ENCODE peak calls at places on chromosomes 11 and 22, in nine cellular contexts. T is adrenal gland, E is ovary, F is body of pancreas, J is K562, R is gastrocnemius medialis, O is IMR-90, B is tibial nerve, G is transverse colon. I is an unnamed sample.

GRCh38 chr11:92975285-92975684 is 5.8 kb downstream of the MTNR1B start:
- DNase-seq in T (no peak), E (no peak), F (no peak), J (no peak), R (no peak), O (no peak), B (no peak), G (no peak), I (no peak)

GRCh38 chr22:39435616-39436015 is 21.2 kb upstream of the MGAT3 start:
- DNase-seq in T (peak), E (no peak), F (no peak), J (no peak), R (no peak), O (no peak), B (no peak), G (no peak), I (no peak)

GRCh38 chr11:34356130-34356529 is 1.7 kb downstream of the ABTB2 start:
- DNase-seq in T (no peak), E (no peak), F (no peak), J (no peak), R (no peak), O (no peak), B (no peak), G (no peak), I (no peak)

GRCh38 chr11:68950268-68950667 is 30.5 kb downstream of the MRGPRD start:
- DNase-seq in T (no peak), E (no peak), F (no peak), J (peak), R (no peak), O (no peak), B (no peak), G (no peak), I (no peak)

GRCh38 chr11:77665240-77665965 is 27.8 kb upstream of the CLNS1A start:
- DNase-seq in T (no peak), E (no peak), F (no peak), J (no peak), R (no peak), O (no peak), B (no peak), G (no peak), I (no peak)

GRCh38 chr22:30868663-30869385 is 99.8 kb downstream of the MORC2 start:
- DNase-seq in T (peak), E (peak), F (peak), J (no peak), R (peak), O (peak), B (no peak), G (peak), I (peak)

GRCh38 chr11:71285111-71285510 is 32.7 kb upstream of the SHANK2 start:
- DNase-seq in T (no peak), E (no peak), F (no peak), J (no peak), R (no peak), O (no peak), B (no peak), G (no peak), I (peak)

GRCh38 chr11:60771879-60772525 is 13.1 kb upstream of the MS4A10 start:
- DNase-seq in T (no peak), E (no peak), F (no peak), J (no peak), R (no peak), O (peak), B (no peak), G (no peak), I (no peak)

GRCh38 chr11:35968386-35969088 is 24.7 kb downstream of the LDLRAD3 start:
- DNase-seq in T (no peak), E (no peak), F (no peak), J (no peak), R (no peak), O (peak), B (no peak), G (no peak), I (no peak)

GRCh38 chr22:42949159-42949558 is 65.8 kb downstream of the PACSIN2 start:
- DNase-seq in T (no peak), E (no peak), F (no peak), J (no peak), R (no peak), O (peak), B (no peak), G (no peak), I (no peak)

GRCh38 chr11:19864141-19865120 is 151.8 kb downstream of the NAV2 start:
- DNase-seq in T (no peak), E (no peak), F (peak), J (no peak), R (no peak), O (no peak), B (no peak), G (no peak), I (no peak)

GRCh38 chr11:6737872-6738466 is 33.8 kb downstream of the OR2AG2 start:
- DNase-seq in T (peak), E (no peak), F (peak), J (peak), R (no peak), O (peak), B (peak), G (peak), I (no peak)

GRCh38 chr22:48694296-48694883 is 1133.3 kb downstream of the BRD1 start:
- DNase-seq in T (no peak), E (no peak), F (no peak), J (no peak), R (no peak), O (no peak), B (no peak), G (no peak), I (no peak)

GRCh38 chr11:69642549-69642912 is 1.6 kb downstream of the CCND1 start:
- DNase-seq in T (no peak), E (no peak), F (peak), J (peak), R (no peak), O (no peak), B (no peak), G (peak), I (peak)

GRCh38 chr11:36051235-36052072 is 107.6 kb downstream of the LDLRAD3 start:
- DNase-seq in T (no peak), E (no peak), F (no peak), J (no peak), R (no peak), O (no peak), B (no peak), G (no peak), I (no peak)

GRCh38 chr11:90218606-90219005 is 4.2 kb downstream of the CHORDC1 start:
- DNase-seq in T (no peak), E (no peak), F (no peak), J (peak), R (peak), O (no peak), B (no peak), G (no peak), I (no peak)

GRCh38 chr22:41564563-41564962 is 3.8 kb downstream of the CSDC2 start:
- DNase-seq in T (peak), E (no peak), F (no peak), J (no peak), R (no peak), O (peak), B (no peak), G (no peak), I (no peak)

GRCh38 chr22:22802346-22802970 is 85.2 kb upstream of the IGLL5 start:
- DNase-seq in T (no peak), E (no peak), F (no peak), J (peak), R (no peak), O (no peak), B (no peak), G (no peak), I (no peak)

GRCh38 chr11:19723572-19724342 is 11.1 kb downstream of the NAV2 start:
- DNase-seq in T (peak), E (no peak), F (peak), J (no peak), R (peak), O (peak), B (no peak), G (no peak), I (peak)

GRCh38 chr11:46896719-46897406 is 21.5 kb downstream of the LRP4 start:
- DNase-seq in T (no peak), E (no peak), F (no peak), J (peak), R (no peak), O (peak), B (no peak), G (no peak), I (no peak)

GRCh38 chr11:9530901-9531625 is 42.4 kb upstream of the WEE1 start:
- DNase-seq in T (no peak), E (no peak), F (no peak), J (no peak), R (no peak), O (no peak), B (no peak), G (peak), I (no peak)

GRCh38 chr22:40703174-40703573 is 23.9 kb downstream of the MCHR1 start:
- DNase-seq in T (no peak), E (no peak), F (no peak), J (no peak), R (no peak), O (no peak), B (no peak), G (no peak), I (no peak)

GRCh38 chr11:128727811-128728431 is 34.0 kb downstream of the FLI1 start:
- DNase-seq in T (no peak), E (no peak), F (no peak), J (no peak), R (no peak), O (no peak), B (no peak), G (no peak), I (no peak)
- TF ChIP-seq POLR2A in T (no peak), E (no peak), F (no peak), J (no peak), R (no peak), O (no peak), B (no peak), G (no peak), I (no peak)

GRCh38 chr11:3147626-3148025 is 17.5 kb downstream of the OSBPL5 start:
- DNase-seq in T (no peak), E (no peak), F (no peak), J (no peak), R (no peak), O (no peak), B (no peak), G (no peak), I (no peak)
- TF ChIP-seq CTCF in T (no peak), E (no peak), F (no peak), J (no peak), R (no peak), O (no peak), B (no peak), G (no peak), I (no peak)

GRCh38 chr11:26720003-26720402 is 1.9 kb downstream of the SLC5A12 start:
- DNase-seq in T (no peak), E (no peak), F (no peak), J (no peak), R (no peak), O (no peak), B (no peak), G (no peak), I (no peak)
- TF ChIP-seq POLR2A in T (no peak), E (no peak), F (no peak), J (no peak), R (no peak), O (no peak), B (no peak), G (no peak), I (no peak)

GRCh38 chr11:810040-810567 is 337 bp downstream of the RPLP2 start:
- DNase-seq in T (no peak), E (no peak), F (no peak), J (no peak), R (no peak), O (no peak), B (no peak), G (no peak), I (no peak)
- TF ChIP-seq CTCF in T (no peak), E (no peak), F (no peak), J (no peak), R (no peak), O (no peak), B (no peak), G (no peak), I (no peak)

GRCh38 chr11:111935331-111936044 is 1.7 kb upstream of the DIXDC1 start:
- DNase-seq in T (no peak), E (no peak), F (no peak), J (no peak), R (no peak), O (peak), B (no peak), G (no peak), I (no peak)
- TF ChIP-seq POLR2A in T (peak), E (no peak), F (no peak), J (no peak), R (no peak), O (no peak), B (no peak), G (no peak), I (no peak)

GRCh38 chr11:933002-933820 is 7.5 kb downstream of the AP2A2 start:
- DNase-seq in T (no peak), E (no peak), F (no peak), J (no peak), R (no peak), O (no peak), B (no peak), G (no peak), I (no peak)

GRCh38 chr11:934437-934950 is 8.8 kb downstream of the AP2A2 start:
- DNase-seq in T (no peak), E (no peak), F (no peak), J (no peak), R (no peak), O (no peak), B (no peak), G (no peak), I (no peak)

GRCh38 chr11:936199-936598 is 10.5 kb downstream of the AP2A2 start:
- DNase-seq in T (no peak), E (no peak), F (peak), J (no peak), R (no peak), O (no peak), B (no peak), G (no peak), I (no peak)

GRCh38 chr11:932435-932834 is 6.8 kb downstream of the AP2A2 start:
- DNase-seq in T (no peak), E (no peak), F (no peak), J (no peak), R (no peak), O (no peak), B (no peak), G (no peak), I (no peak)

GRCh38 chr11:933936-934335 is 8.3 kb downstream of the AP2A2 start:
- DNase-seq in T (no peak), E (no peak), F (no peak), J (no peak), R (no peak), O (no peak), B (no peak), G (no peak), I (no peak)
- TF ChIP-seq CTCF in T (no peak), E (no peak), F (no peak), J (no peak), R (no peak), O (no peak), B (no peak), G (no peak), I (no peak)

GRCh38 chr22:20319745-20320658 is at the start of gene DGCR6L:
- DNase-seq in T (peak), E (peak), F (peak), J (no peak), R (peak), O (peak), B (peak), G (peak), I (peak)
- TF ChIP-seq POLR2A in T (peak), E (peak), F (peak), J (peak), R (peak), O (peak), B (peak), G (peak), I (peak)

GRCh38 chr22:44460287-44461082 is 37.5 kb downstream of the RTL6 start:
- DNase-seq in T (no peak), E (no peak), F (no peak), J (no peak), R (no peak), O (no peak), B (no peak), G (no peak), I (no peak)
- TF ChIP-seq CTCF in T (no peak), E (no peak), F (no peak), J (no peak), R (no peak), O (no peak), B (no peak), G (no peak), I (no peak)

GRCh38 chr11:18408558-18409242 is 3.4 kb upstream of the LDHC start:
- DNase-seq in T (no peak), E (no peak), F (no peak), J (peak), R (no peak), O (peak), B (no peak), G (no peak), I (no peak)

GRCh38 chr11:18404062-18404461 is 8.1 kb upstream of the LDHC start:
- DNase-seq in T (no peak), E (no peak), F (no peak), J (no peak), R (no peak), O (no peak), B (no peak), G (no peak), I (no peak)
- TF ChIP-seq POLR2A in T (no peak), E (no peak), F (no peak), J (no peak), R (no peak), O (no peak), B (no peak), G (no peak), I (no peak)